ENCODE peak calls at places on chromosomes 3 and 15, in nine cellular contexts. V is sigmoid colon; M is upper lobe of right lung; H is substantia nigra; C is tibial nerve; P is CD8-positive, alpha-beta memory T cell; T is tibial artery; G is PC-9; W is esophagus muscularis mucosa. R is an unnamed sample.

GRCh38 chr3:21826416-21826815 is 75.4 kb upstream of the ZNF385D start:
- DNase-seq in M (no peak), C (no peak), H (no peak), T (no peak), P (no peak), G (no peak), W (no peak), V (no peak), R (no peak)

GRCh38 chr15:47507221-47507985 is 209.9 kb upstream of the SEMA6D start:
- DNase-seq in T (no peak), W (peak; percentile 55), C (no peak), P (no peak), V (no peak), G (no peak), M (no peak), H (no peak), R (no peak)

GRCh38 chr3:99859855-99860254 is 42.2 kb downstream of the CMSS1 start:
- DNase-seq in H (no peak), G (peak; percentile 99), M (no peak), C (no peak), V (no peak), W (no peak), P (no peak), T (no peak), R (no peak)

GRCh38 chr15:73633991-73634495 is 854 bp upstream of the NPTN start:
- DNase-seq in M (no peak), P (no peak), W (no peak), G (peak; percentile 93), C (no peak), V (no peak), T (no peak), H (no peak), R (no peak)

GRCh38 chr15:31207246-31207645 is 105.7 kb upstream of the TRPM1 start:
- DNase-seq in W (no peak), T (no peak), G (no peak), C (no peak), V (no peak), M (no peak), H (no peak), P (no peak), R (no peak)

GRCh38 chr3:54663558-54664114 is 264.2 kb downstream of the LRTM1 start:
- DNase-seq in C (peak; percentile 30), M (no peak), H (no peak), W (no peak), P (no peak), G (no peak), V (no peak), T (no peak), R (no peak)

GRCh38 chr3:126149960-126150515 is 30.3 kb downstream of the ALDH1L1 start:
- DNase-seq in M (no peak), P (no peak), W (peak; percentile 90), V (peak; percentile 48), C (no peak), H (no peak), G (no peak), T (peak; percentile 59), R (no peak)

GRCh38 chr3:43726511-43726910 is 35.8 kb downstream of the ABHD5 start:
- DNase-seq in C (no peak), H (no peak), P (no peak), T (no peak), V (no peak), M (no peak), G (no peak), W (no peak), R (no peak)

GRCh38 chr3:183377307-183377959 is 51.0 kb downstream of the MCF2L2 start:
- DNase-seq in W (no peak), P (no peak), V (no peak), G (peak; percentile 88), C (no peak), T (no peak), H (no peak), M (no peak), R (no peak)

GRCh38 chr3:126883241-126883640 is 99.7 kb upstream of the PLXNA1 start:
- DNase-seq in W (no peak), P (no peak), M (no peak), H (no peak), C (no peak), G (no peak), T (no peak), V (no peak), R (no peak)

GRCh38 chr15:68208136-68208535 is 3.0 kb upstream of the CALML4 start:
- DNase-seq in C (no peak), V (peak; percentile 56), H (no peak), W (no peak), P (no peak), T (peak; percentile 52), M (no peak), G (no peak), R (no peak)

GRCh38 chr3:130820976-130821375 is 72.9 kb upstream of the ATP2C1 start:
- DNase-seq in C (no peak), T (no peak), P (no peak), W (no peak), M (no peak), G (peak; percentile 87), V (no peak), H (no peak), R (no peak)

GRCh38 chr3:113600418-113601185 is 68.2 kb downstream of the SIDT1 start:
- DNase-seq in G (no peak), P (no peak), C (no peak), M (no peak), W (no peak), T (no peak), H (no peak), V (no peak), R (no peak)

GRCh38 chr3:111080357-111080937 is 8.8 kb downstream of the NECTIN3 start:
- DNase-seq in T (no peak), V (no peak), M (no peak), H (no peak), W (no peak), P (no peak), C (no peak), G (no peak), R (no peak)

GRCh38 chr3:71130516-71131384 is 452.8 kb downstream of the FOXP1 start:
- DNase-seq in G (no peak), H (no peak), T (peak; percentile 79), V (peak; percentile 86), P (peak; percentile 41), W (peak; percentile 94), C (peak; percentile 57), M (peak; percentile 75), R (peak; percentile 38)

GRCh38 chr3:143331336-143331735 is 211.8 kb downstream of the CHST2 start:
- DNase-seq in P (no peak), C (no peak), T (no peak), G (no peak), M (no peak), W (no peak), V (no peak), H (no peak), R (no peak)

GRCh38 chr3:52529376-52530333 is 4.0 kb downstream of the NT5DC2 start:
- DNase-seq in M (peak; percentile 54), T (peak; percentile 84), C (peak; percentile 47), W (no peak), G (no peak), P (no peak), V (peak; percentile 68), H (no peak), R (no peak)

GRCh38 chr15:82835391-82835917 is 26.0 kb downstream of the WHAMM start:
- DNase-seq in M (no peak), V (no peak), H (no peak), C (peak; percentile 3), G (no peak), T (no peak), W (no peak), P (no peak), R (no peak)

GRCh38 chr15:82831894-82832600 is 22.6 kb downstream of the WHAMM start:
- DNase-seq in G (no peak), T (no peak), W (no peak), M (no peak), P (no peak), C (peak; percentile 0), V (no peak), H (no peak), R (no peak)

GRCh38 chr15:82830427-82831173 is 21.2 kb downstream of the WHAMM start:
- DNase-seq in H (no peak), C (peak; percentile 2), G (no peak), P (no peak), W (no peak), M (no peak), T (no peak), V (no peak), R (no peak)

GRCh38 chr15:82833283-82833682 is 23.9 kb downstream of the WHAMM start:
- DNase-seq in H (no peak), P (no peak), M (no peak), G (no peak), V (no peak), C (peak; percentile 3), T (no peak), W (no peak), R (no peak)

DNA sequence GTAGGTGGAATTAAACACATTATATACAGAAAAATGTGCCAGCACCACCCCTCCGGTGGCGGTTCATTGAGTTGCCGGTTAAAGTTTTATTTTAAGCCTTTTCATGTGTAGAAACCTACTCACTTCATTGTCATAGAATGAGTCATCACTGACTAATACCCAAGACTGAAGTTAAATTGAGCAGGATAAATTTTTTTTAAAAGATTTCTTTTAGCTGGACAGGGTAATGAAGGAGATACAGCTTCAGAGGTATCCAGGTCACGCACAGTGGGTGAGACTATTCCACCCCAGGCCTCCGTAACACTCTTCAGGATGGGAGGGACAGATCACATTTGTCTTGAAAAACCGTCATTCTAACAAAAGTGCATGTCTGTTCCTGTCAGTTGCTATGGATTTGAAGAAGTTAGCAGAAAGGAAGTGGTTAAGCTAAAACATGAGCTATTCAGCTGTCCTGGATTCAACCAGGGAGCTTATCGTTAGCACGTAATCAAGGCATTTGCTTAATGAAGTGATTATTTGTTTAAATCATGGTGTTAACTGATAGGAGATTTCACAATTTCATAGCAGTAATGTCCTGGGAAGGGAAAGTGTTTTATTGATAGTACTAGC is 23.3 kb downstream of the WHAMM start:
- DNase-seq in H (no peak), C (peak; percentile 2), T (no peak), V (no peak), P (no peak), G (peak; percentile 87), W (no peak), M (no peak), R (no peak)
- H3K27ac ChIP-seq in H (no peak overlapping the region), C (no peak overlapping the region), T (no peak overlapping the region), V (no peak overlapping the region), P (no peak overlapping the region), G (peak overlapping the region; percentile 65), W (no peak overlapping the region), M (peak overlapping the region; percentile 0), R (no peak overlapping the region)

GRCh38 chr15:85337398-85338074 is 42.9 kb upstream of the AKAP13 start:
- DNase-seq in C (no peak), P (no peak), V (no peak), M (no peak), W (no peak), G (no peak), H (no peak), T (no peak), R (no peak)
- H3K27ac ChIP-seq in C (no peak overlapping the region), P (no peak overlapping the region), V (no peak overlapping the region), M (no peak overlapping the region), W (peak overlapping the region; percentile 30), G (no peak overlapping the region), H (no peak overlapping the region), T (no peak overlapping the region), R (no peak overlapping the region)

GRCh38 chr3:20068512-20069177 is 28.4 kb downstream of the KAT2B start:
- DNase-seq in V (no peak), W (no peak), P (no peak), M (no peak), G (no peak), T (no peak), C (no peak), H (no peak), R (no peak)
- H3K27ac ChIP-seq in V (no peak overlapping the region), W (no peak overlapping the region), P (no peak overlapping the region), M (no peak overlapping the region), G (no peak overlapping the region), T (no peak overlapping the region), C (peak overlapping the region; percentile 90), H (peak overlapping the region; percentile 1), R (no peak overlapping the region)

GRCh38 chr3:153704115-153704514 is 417.1 kb upstream of the ARHGEF26 start:
- DNase-seq in C (no peak), H (no peak), W (no peak), G (no peak), T (no peak), V (no peak), M (no peak), P (no peak), R (no peak)
- H3K27ac ChIP-seq in C (no peak overlapping the region), H (no peak overlapping the region), W (no peak overlapping the region), G (no peak overlapping the region), T (no peak overlapping the region), V (no peak overlapping the region), M (no peak overlapping the region), P (no peak overlapping the region), R (no peak overlapping the region)

R was measured in effector memory CD4-positive, alpha-beta T cell.